ENCODE peak calls at places on chromosomes 16 and 17, in five cellular contexts. Z is endodermal cell; Q is activated gamma-delta T cell treated with anti-CD3 and anti-CD28 coated beads, Interleukin-2, amount 50 U/mL, for 16 hours; P is cortex of kidney; V is T-helper 2 cell. E is an unnamed sample.

GRCh38 chr16:10500582-10500981 is 79.8 kb downstream of the EMP2 start:
- DNase-seq in Z (no peak), Q (no peak), P (no peak), V (no peak), E (no peak)

GRCh38 chr17:68865584-68865983 is 89.6 kb downstream of the ABCA8 start:
- DNase-seq in Z (no peak), Q (no peak), P (no peak), V (no peak), E (no peak)

GRCh38 chr16:4227040-4227332 is 14.9 kb downstream of the SRL start:
- DNase-seq in Z (no peak), Q (no peak), P (no peak), V (no peak), E (no peak)

GRCh38 chr17:77373298-77374169 is 232.8 kb downstream of the SEC14L1 start:
- DNase-seq in Z (peak), Q (no peak), P (no peak), V (no peak), E (peak)

GRCh38 chr16:8928467-8928957 is 35.2 kb downstream of the USP7 start:
- DNase-seq in Z (no peak), Q (no peak), P (no peak), V (no peak), E (peak)

GRCh38 chr17:81702934-81703746 is at the start of gene MRPL12:
- DNase-seq in Z (peak), Q (peak), P (no peak), V (peak), E (peak)

GRCh38 chr17:50884354-50885311 is 18.5 kb upstream of the TOB1 start:
- DNase-seq in Z (peak), Q (no peak), P (no peak), V (no peak), E (no peak)

GRCh38 chr17:51590071-51590470 is 329.7 kb downstream of the UTP18 start:
- DNase-seq in Z (no peak), Q (no peak), P (no peak), V (no peak), E (no peak)

GRCh38 chr16:11198817-11199216 is 57.2 kb downstream of the SOCS1 start:
- DNase-seq in Z (no peak), Q (no peak), P (no peak), V (no peak), E (no peak)

GRCh38 chr17:81720267-81721071 is 8.4 kb downstream of the SLC25A10 start:
- DNase-seq in Z (no peak), Q (no peak), P (no peak), V (no peak), E (no peak)

GRCh38 chr17:69762359-69762758 is 312.7 kb upstream of the KCNJ16 start:
- DNase-seq in Z (no peak), Q (no peak), P (no peak), V (no peak), E (no peak)

GRCh38 chr17:52724578-52724977 is 566.1 kb upstream of the CA10 start:
- DNase-seq in Z (peak), Q (no peak), P (no peak), V (no peak), E (no peak)

GRCh38 chr16:69187387-69187890 is 475 bp downstream of the SNTB2 start:
- DNase-seq in Z (peak), Q (peak), P (no peak), V (peak), E (peak)

GRCh38 chr16:9370071-9370491 is 278.6 kb downstream of the HAPSTR1 start:
- DNase-seq in Z (peak), Q (no peak), P (no peak), V (no peak), E (no peak)

GRCh38 chr16:75471723-75472634 is 7.5 kb upstream of the TMEM170A start:
- DNase-seq in Z (peak), Q (no peak), P (no peak), V (no peak), E (peak)

GRCh38 chr16:23072769-23073549 is 76.3 kb downstream of the USP31 start:
- DNase-seq in Z (no peak), Q (no peak), P (no peak), V (no peak), E (no peak)

GRCh38 chr17:17783121-17783824 is 53.5 kb downstream of the SREBF1 start:
- DNase-seq in Z (peak), Q (peak), P (no peak), V (peak), E (peak)

GRCh38 chr17:45809484-45809883 is 25.4 kb downstream of the CRHR1 start:
- DNase-seq in Z (no peak), Q (no peak), P (no peak), V (no peak), E (no peak)

GRCh38 chr16:71383054-71383773 is 24.7 kb downstream of the CALB2 start:
- DNase-seq in Z (peak), Q (no peak), P (no peak), V (no peak), E (no peak)

GRCh38 chr16:69709456-69710084 is 16.8 kb downstream of the NQO1 start:
- DNase-seq in Z (no peak), Q (no peak), P (no peak), V (no peak), E (peak)

GRCh38 chr17:29383687-29384086 is 6.5 kb upstream of the TAOK1 start:
- DNase-seq in Z (no peak), Q (no peak), P (no peak), V (no peak), E (no peak)

GRCh38 chr17:50542795-50543774 is 3.9 kb upstream of the SPATA20 start:
- DNase-seq in Z (peak), Q (no peak), P (no peak), V (no peak), E (no peak)

GRCh38 chr16:79715088-79715487 is 114.6 kb upstream of the MAF start:
- DNase-seq in Z (no peak), Q (no peak), P (no peak), V (no peak), E (no peak)

GRCh38 chr17:62963296-62963695 is 2.7 kb upstream of the TANC2 start:
- DNase-seq in Z (no peak), Q (no peak), P (no peak), V (no peak), E (no peak)

GRCh38 chr17:836154-836553 is 54.0 kb downstream of the MRM3 start:
- DNase-seq in Z (no peak), Q (no peak), P (no peak), V (no peak), E (no peak)

GRCh38 chr16:4618645-4619418 is 4.1 kb upstream of the UBALD1 start:
- DNase-seq in Z (peak), Q (no peak), P (no peak), V (no peak), E (no peak)

GRCh38 chr16:82629441-82630027 is 2.8 kb downstream of the CDH13 start:
- DNase-seq in Z (no peak), Q (no peak), P (no peak), V (no peak), E (no peak)

GRCh38 chr16:1432388-1433262 is 1.7 kb downstream of the PERCC1 start:
- DNase-seq in Z (no peak), Q (no peak), P (no peak), V (no peak), E (no peak)

GRCh38 chr16:10922328-10923145 is 19.7 kb downstream of the DEXI start:
- DNase-seq in Z (no peak), Q (no peak), P (no peak), V (no peak), E (peak)

GRCh38 chr17:40303009-40303657 is 5.8 kb upstream of the RARA start:
- DNase-seq in Z (peak), Q (no peak), P (no peak), V (no peak), E (no peak)

GRCh38 chr17:75079023-75079373 is 8.8 kb upstream of the SLC16A5 start:
- DNase-seq in Z (peak), Q (no peak), P (no peak), V (no peak), E (no peak)

GRCh38 chr17:4219241-4219640 is 44.5 kb downstream of the ANKFY1 start:
- DNase-seq in Z (no peak), Q (no peak), P (no peak), V (no peak), E (no peak)

GRCh38 chr17:44065668-44066203 is 735 bp downstream of the LSM12 start:
- DNase-seq in Z (no peak), Q (no peak), P (no peak), V (no peak), E (no peak)

GRCh38 chr17:51184124-51184523 is 17.9 kb downstream of the NME2 start:
- DNase-seq in Z (no peak), Q (no peak), P (no peak), V (no peak), E (no peak)

GRCh38 chr17:77821114-77821513 is 137.4 kb upstream of the TNRC6C start:
- DNase-seq in Z (peak), Q (no peak), P (no peak), V (no peak), E (peak)

GRCh38 chr17:78884148-78884870 is 18.7 kb downstream of the CEP295NL start:
- DNase-seq in Z (peak), Q (no peak), P (no peak), V (no peak), E (peak)

GRCh38 chr16:16148755-16149154 is 74.5 kb downstream of the ABCC6 start:
- DNase-seq in Z (no peak), Q (no peak), P (no peak), V (no peak), E (no peak)

GRCh38 chr16:55555436-55555835 is 11.0 kb upstream of the CAPNS2 start:
- DNase-seq in Z (no peak), Q (no peak), P (no peak), V (no peak), E (no peak)

E was measured in tibial artery.